ENCODE peak calls at places on chromosomes 12 and 14, in seven cellular contexts. F, H, I, A, M, V and G are unnamed samples.
A peak's percentile ranks its signal among the peaks of the same experiment; 100 is the strongest.

GRCh38 chr12:80709811-80710726 is 2.6 kb downstream of the MYF6 start:
- DNase-seq in F (peak; percentile 27), M (no peak), H (no peak), I (peak; percentile 15), A (no peak), V (no peak), G (peak; percentile 25)

GRCh38 chr12:14828896-14829295 is 14.4 kb downstream of the ART4 start:
- DNase-seq in V (no peak), A (peak; percentile 31), M (no peak), F (peak; percentile 45), H (no peak), I (no peak), G (peak; percentile 9)

GRCh38 chr14:33451211-33451610 is 499.7 kb downstream of the EGLN3 start:
- DNase-seq in I (peak; percentile 21), V (no peak), H (no peak), A (no peak), M (no peak), F (no peak), G (no peak)

GRCh38 chr14:26589998-26590397 is 7.8 kb downstream of the NOVA1 start:
- DNase-seq in V (no peak), I (no peak), F (no peak), M (no peak), A (no peak), H (no peak), G (no peak)

GRCh38 chr12:67649165-67650126 is 901 bp downstream of the DYRK2 start:
- DNase-seq in I (peak; percentile 49), H (no peak), M (peak; percentile 46), A (no peak), F (no peak), V (peak; percentile 57), G (peak; percentile 52)

GRCh38 chr14:32825058-32825457 is 113.6 kb upstream of the NPAS3 start:
- DNase-seq in H (no peak), A (no peak), F (no peak), I (no peak), M (no peak), V (no peak), G (no peak)

GRCh38 chr14:96268426-96269358 is 12.7 kb downstream of the BDKRB1 start:
- DNase-seq in M (no peak), V (peak; percentile 58), A (peak; percentile 99), H (peak; percentile 32), I (peak; percentile 74), F (peak; percentile 78), G (peak; percentile 54)

GRCh38 chr12:102851246-102851645 is 65.8 kb downstream of the PAH start:
- DNase-seq in H (no peak), M (no peak), A (no peak), V (no peak), F (no peak), I (no peak), G (no peak)

GRCh38 chr12:113794774-113795173 is 171.4 kb downstream of the RBM19 start:
- DNase-seq in A (no peak), V (no peak), I (no peak), F (no peak), H (no peak), M (no peak), G (no peak)

GRCh38 chr12:53074999-53075370 is 4.2 kb downstream of the SPRYD3 start:
- DNase-seq in V (no peak), F (no peak), H (no peak), A (no peak), M (no peak), I (no peak), G (no peak)

GRCh38 chr12:53076461-53076860 is 2.7 kb downstream of the SPRYD3 start:
- DNase-seq in V (no peak), F (no peak), M (no peak), A (no peak), I (no peak), H (no peak), G (no peak)

GRCh38 chr12:53077030-53077429 is 2.2 kb downstream of the SPRYD3 start:
- DNase-seq in I (peak; percentile 62), A (no peak), F (no peak), H (no peak), M (no peak), V (no peak), G (no peak)

GRCh38 chr12:53079226-53080117 is at the start of gene SPRYD3:
- DNase-seq in V (peak; percentile 98), F (peak; percentile 99), I (peak; percentile 98), M (peak; percentile 96), H (peak; percentile 98), A (peak; percentile 96), G (peak; percentile 99)

DNA sequence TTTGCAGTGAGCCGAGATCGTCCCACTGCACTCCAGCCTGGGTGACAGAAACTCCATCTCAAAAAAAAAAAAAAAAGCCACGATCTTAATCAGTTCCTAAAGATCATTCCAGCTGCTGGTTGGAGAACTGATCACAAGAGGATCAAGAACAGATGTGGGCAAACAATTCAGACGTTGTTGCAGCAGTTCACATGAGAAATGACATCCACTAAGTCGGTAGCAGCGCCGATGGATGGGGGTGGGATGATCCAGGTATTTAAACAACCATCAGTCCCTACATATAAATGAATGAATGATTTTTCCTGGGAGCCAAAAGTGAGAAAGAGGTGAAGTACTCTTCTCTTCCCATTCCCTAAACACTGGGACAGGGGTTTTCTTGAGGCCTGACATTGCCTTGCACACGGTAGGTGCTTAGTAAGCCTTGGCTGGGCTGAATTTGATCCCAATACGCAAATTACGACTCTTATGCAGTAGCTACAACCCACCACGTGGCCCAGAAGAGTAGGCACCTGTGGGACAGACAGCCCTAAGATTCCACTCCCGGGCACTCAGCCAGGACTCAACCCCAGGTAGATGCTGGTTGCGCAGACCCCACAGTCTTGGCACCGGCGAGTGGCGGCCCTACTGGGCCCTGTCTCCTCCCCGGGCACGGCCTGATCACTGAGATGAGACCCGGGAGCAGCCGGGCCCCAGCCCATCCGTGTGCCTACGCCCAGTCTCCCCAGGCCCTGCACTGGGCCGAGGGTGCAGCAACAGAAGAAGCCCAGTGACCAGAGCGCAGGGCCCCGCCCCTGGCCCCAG is 565 bp downstream of the SPRYD3 start:
- DNase-seq in I (peak; percentile 73), M (no peak), A (peak; percentile 29), H (no peak), F (no peak), V (peak; percentile 63), G (no peak)
- TF ChIP-seq POLR2A in I (no peak), M (no peak), A (no peak), H (no peak), F (peak; percentile 86), V (no peak), G (no peak)

GRCh38 chr14:55272415-55272786 is 1.2 kb downstream of the FBXO34 start:
- DNase-seq in H (no peak), V (no peak), M (no peak), A (no peak), F (no peak), I (no peak), G (no peak)

GRCh38 chr14:55274144-55274543 is 2.9 kb downstream of the FBXO34 start:
- DNase-seq in A (no peak), I (no peak), V (no peak), F (no peak), H (no peak), M (no peak), G (no peak)

GRCh38 chr14:55274760-55275159 is 3.5 kb downstream of the FBXO34 start:
- DNase-seq in F (no peak), H (no peak), I (no peak), M (no peak), V (no peak), A (peak; percentile 84), G (no peak)

GRCh38 chr14:55271572-55272414 is 572 bp downstream of the FBXO34 start:
- DNase-seq in V (peak; percentile 79), H (peak; percentile 36), A (peak; percentile 84), I (peak; percentile 72), M (peak; percentile 73), F (peak; percentile 90), G (peak; percentile 87)

GRCh38 chr14:55272922-55273321 is 1.7 kb downstream of the FBXO34 start:
- DNase-seq in F (no peak), H (no peak), M (no peak), I (no peak), V (no peak), A (no peak), G (no peak)
- H3K4me3 ChIP-seq in F (no peak overlapping the region), H (no peak overlapping the region), M (peak overlapping the region; percentile 96), I (no peak overlapping the region), V (no peak overlapping the region), A (no peak overlapping the region), G (peak overlapping the region; percentile 78)

GRCh38 chr12:54358620-54358944 is 5.7 kb downstream of the GPR84 start:
- DNase-seq in H (no peak), M (no peak), I (no peak), V (no peak), A (no peak), F (no peak), G (no peak)

GRCh38 chr12:54357802-54358619 is 6.3 kb downstream of the GPR84 start:
- DNase-seq in A (no peak), H (no peak), M (no peak), I (no peak), V (peak; percentile 32), F (no peak), G (peak; percentile 53)

GRCh38 chr12:54360717-54361456 is 3.4 kb downstream of the GPR84 start:
- DNase-seq in A (peak; percentile 82), M (peak; percentile 69), F (peak; percentile 88), V (peak; percentile 84), H (peak; percentile 55), I (peak; percentile 93), G (peak; percentile 71)

GRCh38 chr12:54359762-54360351 is 4.4 kb downstream of the GPR84 start:
- DNase-seq in I (no peak), V (no peak), A (no peak), M (no peak), F (no peak), H (no peak), G (no peak)

DNA sequence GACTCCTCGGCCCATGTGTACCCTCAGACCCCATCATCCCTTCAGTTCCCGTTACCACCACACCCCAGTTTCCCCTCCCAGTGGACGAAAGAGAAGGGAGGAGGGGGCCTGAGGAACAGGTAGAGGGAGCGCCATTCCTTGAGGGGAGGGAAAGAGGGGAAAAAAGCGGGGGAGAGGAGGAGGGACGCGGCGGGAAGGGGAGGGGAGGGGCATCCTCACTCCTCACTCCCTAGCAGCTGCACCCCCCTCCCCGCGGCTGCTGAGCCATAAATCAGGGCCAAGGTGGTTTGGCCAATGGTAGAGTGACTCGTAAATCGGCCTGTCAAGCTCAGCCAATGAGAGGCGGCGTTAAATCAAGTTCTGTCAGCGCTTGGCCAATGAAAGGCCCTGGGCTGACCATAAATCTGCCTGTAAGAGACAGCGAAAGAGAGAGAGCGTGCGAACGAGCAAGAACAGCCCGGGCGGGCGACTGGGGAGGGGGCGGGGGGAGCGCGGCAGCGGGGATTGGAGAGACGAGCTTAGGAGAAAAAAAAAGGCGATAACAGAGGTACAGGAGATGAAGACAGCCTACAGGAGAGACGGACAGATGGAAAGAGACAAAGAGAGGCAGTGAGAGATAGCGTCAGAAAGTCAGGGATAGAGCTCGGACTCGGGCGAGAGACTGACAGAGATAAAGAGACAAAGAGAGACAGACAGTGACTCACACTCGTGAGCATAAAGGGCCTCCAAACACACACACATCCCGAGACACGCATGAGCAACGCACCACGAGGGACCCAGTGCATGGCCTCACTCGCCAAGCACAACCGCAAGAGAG is 5.1 kb downstream of the GPR84 start:
- DNase-seq in F (peak; percentile 100), A (peak; percentile 100), H (peak; percentile 90), V (peak; percentile 96), I (peak; percentile 97), M (peak; percentile 97), G (peak; percentile 99)
- TF ChIP-seq POLR2A in F (peak; percentile 38), A (peak; percentile 56), H (peak; percentile 61), V (peak; percentile 26), I (no peak), M (no peak), G (peak; percentile 20)

GRCh38 chr14:105475916-105476845 is 1.6 kb downstream of the CRIP2 start:
- DNase-seq in M (peak; percentile 83), A (peak; percentile 18), I (peak; percentile 70), V (no peak), F (no peak), H (no peak), G (no peak)
- H3K4me3 ChIP-seq in M (peak overlapping the region; percentile 99), A (peak overlapping the region; percentile 99), I (no peak overlapping the region), V (no peak overlapping the region), F (peak overlapping the region; percentile 82), H (peak overlapping the region; percentile 89), G (no peak overlapping the region)

GRCh38 chr12:48352157-48352775 is 1.5 kb upstream of the ZNF641 start:
- DNase-seq in H (no peak), V (no peak), A (no peak), I (peak; percentile 18), F (no peak), M (no peak), G (peak; percentile 13)
- TF ChIP-seq POLR2A in H (no peak), V (no peak), A (no peak), I (no peak), F (no peak), M (no peak), G (no peak)